ENCODE peak calls at places on chromosome 16, in four cellular contexts. J is stimulated activated naive CD8-positive, alpha-beta T cell treated with anti-CD3 and anti-CD28 coated beads, Interleukin-15, Interleukin-2, amounts not matched to agents 100 U/mL and 50 U/mL, for 24 hours; O is stromal cell of bone marrow; B is AG09319. W is an unnamed sample.

GRCh38 chr16:10297341-10298006 is 88.4 kb upstream of the ATF7IP2 start:
- DNase-seq in J (no peak), B (no peak), O (no peak), W (no peak)

GRCh38 chr16:28597692-28598261 is 927 bp upstream of the SULT1A2 start:
- DNase-seq in J (no peak), B (no peak), O (no peak), W (no peak)

GRCh38 chr16:57628008-57628781 is at the start of gene ADGRG1:
- DNase-seq in J (peak; percentile 75), B (peak; percentile 83), O (peak; percentile 95), W (peak; percentile 78)

GRCh38 chr16:177394-177822 is 928 bp downstream of the HBA1 start:
- DNase-seq in B (no peak), O (no peak), J (no peak), W (no peak)

GRCh38 chr16:68446941-68447675 is 1.2 kb downstream of the SMPD3 start:
- DNase-seq in J (no peak), B (no peak), O (no peak), W (no peak)

GRCh38 chr16:52912565-52913173 is 140.0 kb downstream of the CHD9NB start:
- DNase-seq in B (no peak), J (peak; percentile 47), O (peak; percentile 1), W (peak; percentile 1)

GRCh38 chr16:21646091-21646490 is 6.3 kb downstream of the IGSF6 start:
- DNase-seq in B (no peak), J (no peak), O (peak; percentile 24), W (no peak)

GRCh38 chr16:29987371-29988085 is 7.9 kb downstream of the HIRIP3 start:
- DNase-seq in O (no peak), J (no peak), B (no peak), W (no peak)

GRCh38 chr16:59702531-59702930 is 968.4 kb upstream of the GOT2 start:
- DNase-seq in O (no peak), B (no peak), J (no peak), W (no peak)

GRCh38 chr16:85421338-85422123 is 191.6 kb upstream of the GSE1 start:
- DNase-seq in J (no peak), B (no peak), O (no peak), W (no peak)

GRCh38 chr16:82382521-82382920 is 212.5 kb upstream of the MPHOSPH6 start:
- DNase-seq in J (no peak), B (no peak), O (no peak), W (no peak)

GRCh38 chr16:11797166-11797956 is at the start of gene ZC3H7A:
- DNase-seq in O (peak; percentile 96), J (peak; percentile 94), B (peak; percentile 93), W (peak; percentile 80)

GRCh38 chr16:25419681-25420080 is 162.0 kb upstream of the ZKSCAN2 start:
- DNase-seq in B (no peak), J (no peak), O (no peak), W (no peak)

GRCh38 chr16:54503436-54503835 is 216.8 kb upstream of the IRX3 start:
- DNase-seq in B (no peak), O (peak; percentile 50), J (no peak), W (peak; percentile 42)

GRCh38 chr16:1099224-1100083 is 3.4 kb upstream of the C1QTNF8 start:
- DNase-seq in J (no peak), B (no peak), O (no peak), W (no peak)

GRCh38 chr16:2486645-2487516 is 12.0 kb downstream of the TBC1D24 start:
- DNase-seq in B (no peak), J (peak; percentile 77), O (no peak), W (no peak)

GRCh38 chr16:84699147-84699711 is 571 bp upstream of the USP10 start:
- DNase-seq in J (no peak), O (no peak), B (no peak), W (no peak)

GRCh38 chr16:22369221-22369811 is 5.1 kb downstream of the CDR2 start:
- DNase-seq in J (no peak), O (no peak), B (no peak), W (no peak)

GRCh38 chr16:200388-200787 is 20.1 kb downstream of the HBQ1 start:
- DNase-seq in O (peak; percentile 38), B (no peak), J (no peak), W (peak; percentile 55)

GRCh38 chr16:19463468-19464315 is 46.0 kb downstream of the TMC5 start:
- DNase-seq in J (no peak), O (no peak), B (no peak), W (no peak)

GRCh38 chr16:70529051-70529777 is 5.6 kb downstream of the SF3B3 start:
- DNase-seq in B (peak; percentile 46), O (peak; percentile 61), J (no peak), W (peak; percentile 27)

GRCh38 chr16:59543641-59544040 is 809.5 kb upstream of the GOT2 start:
- DNase-seq in B (peak; percentile 12), J (no peak), O (no peak), W (no peak)

GRCh38 chr16:20348365-20349185 is 3.9 kb downstream of the UMOD start:
- DNase-seq in B (no peak), O (no peak), J (peak; percentile 2), W (no peak)

GRCh38 chr16:27498916-27499658 is 50.6 kb downstream of the GTF3C1 start:
- DNase-seq in J (no peak), B (no peak), O (no peak), W (no peak)

GRCh38 chr16:54194008-54194731 is 92.4 kb downstream of the IRX3 start:
- DNase-seq in J (no peak), O (peak; percentile 81), B (no peak), W (peak; percentile 15)

GRCh38 chr16:67928561-67929364 is 2.9 kb downstream of the CTRL start:
- DNase-seq in O (no peak), J (peak; percentile 85), B (no peak), W (no peak)

GRCh38 chr16:87602005-87602790 is at the start of gene JPH3:
- DNase-seq in B (no peak), J (no peak), O (no peak), W (no peak)

GRCh38 chr16:2424061-2425007 is 4.9 kb upstream of the CCNF start:
- DNase-seq in B (no peak), J (no peak), O (no peak), W (no peak)